ENCODE peak calls at places on chromosomes 2 and 18, in seven cellular contexts. V is psoas muscle, Z is fibroblast of lung, L is AG10803, T is fibroblast of mammary gland, M is WERI-Rb-1, P is GM10248. B is an unnamed sample.

GRCh38 chr2:68936462-68936861 is 16.2 kb downstream of the GKN2 start:
- DNase-seq in P (no peak), Z (peak; percentile 76), T (peak; percentile 27), M (no peak), V (no peak), L (peak; percentile 68), B (no peak)

GRCh38 chr18:51399491-51400122 is 202.1 kb upstream of the MEX3C start:
- DNase-seq in Z (no peak), M (no peak), L (no peak), V (no peak), T (no peak), P (no peak), B (no peak)

GRCh38 chr2:8819194-8819593 is 18.2 kb downstream of the KIDINS220 start:
- DNase-seq in Z (peak; percentile 40), M (no peak), V (no peak), L (peak; percentile 16), P (no peak), T (peak; percentile 53), B (no peak)

GRCh38 chr18:13425357-13426095 is 207.0 kb downstream of the LDLRAD4 start:
- DNase-seq in V (no peak), T (no peak), M (no peak), P (no peak), Z (no peak), L (no peak), B (no peak)

GRCh38 chr2:54402350-54402749 is 53.8 kb upstream of the SPTBN1 start:
- DNase-seq in M (peak; percentile 45), Z (peak; percentile 21), P (no peak), V (peak; percentile 64), T (peak; percentile 84), L (peak; percentile 34), B (no peak)

GRCh38 chr2:36805635-36806224 is 109.2 kb downstream of the VIT start:
- DNase-seq in P (peak; percentile 24), Z (no peak), M (no peak), L (no peak), V (no peak), T (no peak), B (no peak)

GRCh38 chr2:241755166-241755565 is 20.7 kb downstream of the D2HGDH start:
- DNase-seq in T (no peak), M (no peak), L (no peak), V (no peak), P (no peak), Z (no peak), B (no peak)

GRCh38 chr18:49285627-49286026 is 174.8 kb downstream of the DYM start:
- DNase-seq in V (no peak), P (no peak), Z (no peak), M (no peak), L (no peak), T (no peak), B (no peak)

GRCh38 chr18:37179384-37179783 is 350.5 kb downstream of the KIAA1328 start:
- DNase-seq in P (no peak), L (no peak), T (no peak), V (no peak), M (no peak), Z (no peak), B (no peak)

GRCh38 chr18:62323483-62324354 is 1.4 kb upstream of the TNFRSF11A start:
- DNase-seq in V (no peak), M (no peak), L (no peak), Z (no peak), P (no peak), T (no peak), B (no peak)

GRCh38 chr2:101357386-101357785 is 29.9 kb downstream of the CREG2 start:
- DNase-seq in V (no peak), Z (no peak), M (no peak), L (peak; percentile 36), T (peak; percentile 67), P (no peak), B (no peak)

GRCh38 chr2:99389371-99389770 is 52.2 kb downstream of the EIF5B start:
- DNase-seq in P (no peak), T (peak; percentile 44), Z (peak; percentile 75), M (no peak), V (no peak), L (peak; percentile 71), B (no peak)

GRCh38 chr18:23369231-23369630 is 83.9 kb upstream of the RIOK3 start:
- DNase-seq in T (no peak), P (no peak), Z (no peak), V (no peak), L (no peak), M (no peak), B (no peak)

GRCh38 chr2:212227755-212228154 is 310.8 kb downstream of the ERBB4 start:
- DNase-seq in V (no peak), T (peak; percentile 93), M (no peak), Z (peak; percentile 79), P (no peak), L (peak; percentile 64), B (no peak)

GRCh38 chr2:10462178-10463083 is 14.3 kb upstream of the ODC1 start:
- DNase-seq in L (no peak), M (no peak), P (no peak), T (no peak), Z (no peak), V (no peak), B (no peak)

GRCh38 chr2:18749912-18750526 is 160.7 kb upstream of the NT5C1B start:
- DNase-seq in V (no peak), T (peak; percentile 70), L (peak; percentile 62), Z (peak; percentile 45), P (peak; percentile 20), M (peak; percentile 55), B (no peak)

GRCh38 chr2:37779123-37779522 is 107.7 kb upstream of the CDC42EP3 start:
- DNase-seq in V (no peak), L (no peak), M (no peak), Z (no peak), T (no peak), P (no peak), B (no peak)

GRCh38 chr2:239528146-239528545 is 127.3 kb upstream of the HDAC4 start:
- DNase-seq in P (no peak), M (no peak), Z (no peak), V (peak; percentile 30), T (no peak), L (no peak), B (no peak)

GRCh38 chr2:219027511-219028055 is 13.7 kb downstream of the CFAP65 start:
- DNase-seq in P (no peak), L (no peak), V (peak; percentile 39), Z (no peak), T (no peak), M (no peak), B (no peak)

GRCh38 chr2:240435457-240435954 is at the start of gene GPC1:
- DNase-seq in T (peak; percentile 74), Z (peak; percentile 75), M (peak; percentile 74), L (peak; percentile 79), V (peak; percentile 88), P (peak; percentile 80), B (no peak)

DNA sequence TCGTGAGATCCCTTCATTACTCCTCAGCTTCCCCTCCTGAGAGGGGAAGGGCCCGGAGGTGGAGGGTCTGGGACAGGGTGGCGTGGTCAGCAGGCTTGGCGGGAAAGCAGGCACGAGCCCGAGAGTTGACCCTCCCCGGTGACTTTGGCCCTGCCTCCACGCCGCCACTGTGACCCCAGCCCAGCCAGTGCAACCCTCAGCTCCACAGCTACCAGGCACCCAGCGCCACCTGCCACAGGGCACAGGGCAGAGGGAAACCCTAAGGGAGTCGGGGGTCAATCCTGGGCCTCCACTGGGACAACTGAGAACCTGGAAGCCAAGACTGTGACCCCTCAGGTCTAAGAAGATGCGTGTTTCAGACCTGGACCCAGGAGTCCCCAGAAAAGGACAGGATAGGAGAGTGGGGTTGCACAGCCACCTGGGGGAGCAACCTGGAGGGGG is 4.0 kb downstream of the ESPNL start:
- DNase-seq in P (no peak), M (no peak), V (no peak), L (no peak), T (no peak), Z (no peak), B (peak; percentile 70)
- TF ChIP-seq CTCF in P (no peak), M (no peak), V (no peak), L (no peak), T (no peak), Z (no peak), B (no peak)

GRCh38 chr18:54845788-54846187 is 17.5 kb downstream of the RAB27B start:
- DNase-seq in Z (peak; percentile 38), P (no peak), L (peak; percentile 1), V (no peak), M (no peak), T (peak; percentile 30), B (no peak)
- TF ChIP-seq CTCF in Z (no peak), P (no peak), L (no peak), V (no peak), M (no peak), T (no peak), B (no peak)

GRCh38 chr2:60516383-60516811 is 37.1 kb downstream of the BCL11A start:
- DNase-seq in V (no peak), M (no peak), P (no peak), L (peak; percentile 92), Z (peak; percentile 94), T (peak; percentile 57), B (peak; percentile 76)

GRCh38 chr2:60514886-60515407 is 38.5 kb downstream of the BCL11A start:
- DNase-seq in L (no peak), T (no peak), Z (no peak), P (no peak), M (no peak), V (no peak), B (peak; percentile 59)

GRCh38 chr2:60517441-60517840 is 36.0 kb downstream of the BCL11A start:
- DNase-seq in M (no peak), T (no peak), L (peak; percentile 20), V (no peak), Z (peak; percentile 56), P (no peak), B (peak; percentile 63)

GRCh38 chr2:60516826-60517225 is 36.6 kb downstream of the BCL11A start:
- DNase-seq in M (no peak), Z (no peak), P (no peak), L (peak; percentile 70), V (no peak), T (no peak), B (no peak)

GRCh38 chr2:60515751-60516226 is 37.7 kb downstream of the BCL11A start:
- DNase-seq in Z (peak; percentile 96), V (no peak), L (peak; percentile 93), M (peak; percentile 58), T (peak; percentile 46), P (peak; percentile 75), B (peak; percentile 79)
- TF ChIP-seq CTCF in Z (no peak), V (no peak), L (peak; percentile 37), M (peak; percentile 20), T (no peak), P (peak; percentile 3), B (peak; percentile 39)

DNA sequence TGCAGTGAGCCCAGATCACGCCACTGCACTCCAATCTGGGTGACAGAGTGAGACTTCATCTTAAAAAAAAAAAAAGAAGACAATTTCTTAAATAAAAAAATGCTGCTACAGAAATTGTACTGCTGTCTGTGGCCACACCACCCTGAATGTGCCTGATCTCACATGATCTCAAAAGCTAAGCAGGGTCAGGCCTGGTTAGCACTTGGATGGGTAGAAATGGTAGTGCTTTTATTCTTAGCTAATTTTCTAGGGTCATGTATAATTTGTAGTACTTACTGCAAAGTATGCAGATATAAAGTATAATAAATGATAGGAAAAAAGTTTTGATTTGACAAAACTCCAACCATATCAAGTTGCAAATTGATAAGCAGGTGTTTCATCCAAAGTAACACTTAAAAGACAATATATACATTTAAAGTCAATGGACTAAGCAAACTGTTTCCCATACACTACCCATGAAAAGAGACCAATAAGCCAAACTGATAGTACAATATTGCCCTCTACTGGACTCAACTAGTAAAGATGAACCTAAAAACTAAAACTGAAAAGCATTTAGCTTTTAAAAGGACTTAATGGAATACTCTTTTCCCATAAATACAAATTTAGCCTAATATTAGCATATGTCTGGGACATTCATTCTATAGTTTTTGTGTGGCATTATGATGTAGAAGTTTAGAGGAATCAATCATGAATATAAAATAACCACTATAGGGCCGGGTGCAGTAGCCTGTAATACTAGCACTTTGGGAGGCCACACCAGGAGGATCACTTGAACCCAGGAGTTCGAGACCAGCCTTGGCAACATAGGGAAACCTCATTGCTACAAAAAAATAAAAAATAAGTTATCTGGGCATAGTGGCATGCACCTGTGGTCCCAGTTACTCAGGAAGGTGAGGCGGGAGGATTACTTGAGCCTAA is 18.6 kb upstream of the PEX13 start:
- DNase-seq in Z (peak; percentile 31), T (peak; percentile 68), P (peak; percentile 54), L (peak; percentile 44), M (no peak), V (no peak), B (no peak)
- TF ChIP-seq CTCF in Z (peak; percentile 46), T (peak; percentile 64), P (peak; percentile 49), L (peak; percentile 71), M (peak; percentile 38), V (peak; percentile 64), B (peak; percentile 73)